ENCODE peak calls at places on chromosomes 6 and 20, in four cellular contexts. G is Calu3, J is RWPE1, S is fibroblast of mammary gland. F is an unnamed sample.

GRCh38 chr20:33675127-33675954 is 1.1 kb upstream of the NECAB3 start:
- DNase-seq in G (no peak), J (no peak), S (peak), F (no peak)

GRCh38 chr20:38583306-38583705 is 2.3 kb downstream of the ADIG start:
- DNase-seq in G (no peak), J (no peak), S (no peak), F (no peak)

GRCh38 chr6:85669735-85670194 is 27.1 kb upstream of the SYNCRIP start:
- DNase-seq in G (peak), J (peak), S (peak), F (peak)

GRCh38 chr6:6645266-6645917 is 56.9 kb downstream of the LY86 start:
- DNase-seq in G (no peak), J (no peak), S (no peak), F (peak)

GRCh38 chr6:115071962-115072361 is 729.1 kb upstream of the HS3ST5 start:
- DNase-seq in G (no peak), J (no peak), S (no peak), F (peak)

GRCh38 chr20:31966991-31967655 is 828 bp upstream of the XKR7 start:
- DNase-seq in G (no peak), J (no peak), S (no peak), F (no peak)

GRCh38 chr6:293185-294174 is 1.2 kb downstream of the DUSP22 start:
- DNase-seq in G (no peak), J (peak), S (peak), F (peak)

GRCh38 chr6:73024598-73024997 is 200.7 kb downstream of the KHDC1L start:
- DNase-seq in G (no peak), J (no peak), S (no peak), F (no peak)

GRCh38 chr6:84514089-84514971 is 250.1 kb downstream of the TBX18 start:
- DNase-seq in G (no peak), J (no peak), S (no peak), F (no peak)

GRCh38 chr20:39897781-39898466 is 791.1 kb downstream of the MAFB start:
- DNase-seq in G (no peak), J (no peak), S (peak), F (no peak)

GRCh38 chr20:21149344-21149743 is 23.5 kb downstream of the KIZ start:
- DNase-seq in G (no peak), J (no peak), S (no peak), F (no peak)
- TF ChIP-seq CTCF in G (no peak), J (no peak), S (no peak), F (no peak)

DNA sequence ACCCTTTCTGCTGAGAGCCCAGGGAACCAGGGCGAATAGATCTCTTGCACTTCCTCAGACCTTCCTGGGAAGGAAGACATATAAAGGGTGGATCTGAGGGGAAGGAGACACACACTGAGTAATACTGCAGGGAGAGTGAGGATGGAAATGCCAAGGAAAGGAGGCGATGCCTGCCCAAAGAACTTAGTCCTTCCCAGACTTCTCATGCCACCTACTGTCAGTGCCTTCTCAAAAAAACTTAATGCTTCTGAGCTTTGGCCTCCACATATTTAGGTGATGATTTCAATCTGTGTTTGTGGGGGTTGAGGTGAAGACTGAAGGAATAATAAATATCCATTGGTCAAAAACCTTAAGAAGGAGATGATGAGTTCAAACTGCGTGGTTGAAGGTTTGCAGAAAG is 9.7 kb downstream of the BTN3A1 start:
- DNase-seq in G (no peak), J (no peak), S (peak), F (no peak)
- TF ChIP-seq CTCF in G (no peak), J (no peak), S (no peak), F (peak)

DNA sequence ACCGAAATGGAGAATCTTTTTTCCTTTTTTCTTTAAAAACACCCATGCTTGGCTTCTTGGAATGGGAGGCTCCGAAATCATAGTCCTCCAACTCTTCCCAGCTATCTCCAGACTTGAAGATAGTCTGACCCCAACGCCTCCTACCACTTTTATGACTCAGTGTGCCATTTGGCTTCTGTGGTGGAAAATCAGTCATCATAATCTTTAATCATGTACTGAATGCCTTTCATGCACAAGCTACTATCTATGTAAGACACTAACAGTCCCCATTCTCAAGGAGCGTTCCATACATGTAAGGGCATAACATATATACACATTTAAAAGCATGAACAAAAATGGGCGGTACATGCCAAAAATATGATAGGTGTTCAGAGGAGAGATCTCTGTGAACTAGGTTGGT is 44.1 kb downstream of the TMEM14B start:
- DNase-seq in G (no peak), J (no peak), S (no peak), F (no peak)
- TF ChIP-seq CTCF in G (no peak), J (no peak), S (no peak), F (no peak)

GRCh38 chr20:4016349-4017050 is 1.1 kb upstream of the RNF24 start:
- DNase-seq in G (no peak), J (no peak), S (no peak), F (no peak)

GRCh38 chr20:4012631-4013030 is 2.7 kb downstream of the RNF24 start:
- DNase-seq in G (no peak), J (no peak), S (peak), F (peak)

GRCh38 chr20:4011226-4011975 is 4.0 kb downstream of the RNF24 start:
- DNase-seq in G (no peak), J (no peak), S (no peak), F (no peak)

GRCh38 chr20:4013041-4013440 is 2.3 kb downstream of the RNF24 start:
- DNase-seq in G (no peak), J (no peak), S (no peak), F (no peak)

DNA sequence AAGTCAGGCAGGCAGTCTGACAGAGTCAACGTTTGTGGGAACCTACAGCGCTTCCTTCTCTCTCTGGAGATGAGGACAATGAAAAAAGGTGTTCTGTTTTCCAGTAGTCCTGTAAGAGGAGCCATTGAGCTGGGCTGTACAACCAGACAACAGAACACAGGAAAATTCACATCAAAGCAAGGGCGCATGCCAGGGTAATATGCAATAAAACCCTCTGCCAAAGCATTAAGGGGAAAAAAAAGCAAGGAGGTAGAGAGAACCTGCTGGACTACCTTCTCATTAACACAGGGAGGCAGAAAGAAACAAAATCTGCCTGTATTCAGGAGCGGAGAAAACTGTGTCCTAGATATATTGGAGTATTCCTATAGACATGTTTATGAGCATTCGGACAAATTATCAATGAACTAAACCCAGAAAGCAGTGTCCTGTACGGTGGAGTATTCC is 1.3 kb downstream of the RNF24 start:
- DNase-seq in G (peak), J (peak), S (peak), F (peak)
- TF ChIP-seq CTCF in G (peak), J (peak), S (peak), F (peak)